ENCODE peak calls at places on chromosomes 3 and 15, in four cellular contexts. P is caudate nucleus; V is CD4-positive, alpha-beta memory T cell; W is psoas muscle. X is an unnamed sample.

GRCh38 chr3:12935023-12935860 is 93.9 kb upstream of the RPL32 start:
- DNase-seq in W (no peak), V (no peak), P (no peak), X (no peak)

GRCh38 chr3:87006844-87007439 is 16.0 kb upstream of the VGLL3 start:
- DNase-seq in W (no peak), V (no peak), P (no peak), X (no peak)

GRCh38 chr3:62888180-62888579 is 13.0 kb upstream of the CADPS start:
- DNase-seq in W (no peak), P (no peak), V (no peak), X (no peak)

GRCh38 chr15:69338535-69339213 is 40.0 kb downstream of the PAQR5 start:
- DNase-seq in P (no peak), V (no peak), W (no peak), X (no peak)

GRCh38 chr15:29864501-29864900 is 42.2 kb upstream of the TJP1 start:
- DNase-seq in V (no peak), W (no peak), P (no peak), X (no peak)

GRCh38 chr3:185420762-185421161 is 57.8 kb downstream of the MAP3K13 start:
- DNase-seq in P (no peak), W (no peak), V (no peak), X (no peak)

GRCh38 chr3:111902534-111902933 is 43.5 kb downstream of the PHLDB2 start:
- DNase-seq in P (no peak), V (no peak), W (no peak), X (no peak)

GRCh38 chr3:128554465-128555097 is 61.6 kb upstream of the GATA2 start:
- DNase-seq in P (no peak), W (no peak), V (no peak), X (no peak)

GRCh38 chr15:33581032-33581431 is 270.3 kb downstream of the RYR3 start:
- DNase-seq in W (no peak), V (no peak), P (no peak), X (no peak)

GRCh38 chr3:174202146-174202545 is 657.0 kb upstream of the NAALADL2 start:
- DNase-seq in W (no peak), V (no peak), P (no peak), X (no peak)

GRCh38 chr3:124878561-124879394 is 8.4 kb downstream of the ITGB5 start:
- DNase-seq in P (no peak), W (no peak), V (no peak), X (peak)

GRCh38 chr15:70280781-70281180 is 183.1 kb upstream of the TLE3 start:
- DNase-seq in W (no peak), P (no peak), V (no peak), X (no peak)

GRCh38 chr15:95086543-95087252 is 855.3 kb downstream of the MCTP2 start:
- DNase-seq in V (no peak), W (no peak), P (no peak), X (no peak)

GRCh38 chr3:64316971-64317370 is 91.7 kb upstream of the PRICKLE2 start:
- DNase-seq in W (no peak), V (no peak), P (no peak), X (no peak)

GRCh38 chr3:10185804-10186762 is 21.4 kb downstream of the IRAK2 start:
- DNase-seq in V (peak), P (no peak), W (no peak), X (no peak)

GRCh38 chr3:53350652-53351051 is 3.3 kb upstream of the DCP1A start:
- DNase-seq in P (no peak), W (no peak), V (no peak), X (no peak)

GRCh38 chr3:150286390-150287147 is 121.5 kb upstream of the TSC22D2 start:
- DNase-seq in P (no peak), V (peak), W (no peak), X (no peak)

GRCh38 chr15:45710657-45711056 is 75.8 kb downstream of the SQOR start:
- DNase-seq in P (no peak), W (no peak), V (no peak), X (no peak)

GRCh38 chr15:63440265-63440648 is 58.6 kb upstream of the CA12 start:
- DNase-seq in P (no peak), W (no peak), V (no peak), X (no peak)

GRCh38 chr15:93200448-93201226 is 111.6 kb upstream of the RGMA start:
- DNase-seq in W (peak), V (no peak), P (no peak), X (no peak)

GRCh38 chr3:60579734-60580133 is 671.5 kb downstream of the FHIT start:
- DNase-seq in V (no peak), W (no peak), P (no peak), X (no peak)

GRCh38 chr3:128354788-128355548 is 111.7 kb downstream of the DNAJB8 start:
- DNase-seq in W (peak), V (no peak), P (no peak), X (no peak)

GRCh38 chr3:106206165-106206564 is 337.4 kb upstream of the CBLB start:
- DNase-seq in W (no peak), P (no peak), V (peak), X (no peak)

GRCh38 chr3:13648060-13648743 is 99.3 kb downstream of the FBLN2 start:
- DNase-seq in V (peak), P (peak), W (peak), X (peak)

GRCh38 chr3:20811006-20811405 is 625.0 kb upstream of the SGO1 start:
- DNase-seq in W (no peak), P (no peak), V (no peak), X (no peak)

GRCh38 chr15:75904241-75904631 is 558 bp downstream of the FBXO22 start:
- DNase-seq in V (no peak), W (no peak), P (peak), X (peak)

GRCh38 chr3:52798978-52799476 is 4.4 kb downstream of the ITIH3 start:
- DNase-seq in P (no peak), W (no peak), V (no peak), X (no peak)

GRCh38 chr15:88382482-88382983 is 84.7 kb downstream of the MRPL46 start:
- DNase-seq in V (no peak), W (no peak), P (no peak), X (no peak)

GRCh38 chr15:101795455-101795854 is 7.9 kb upstream of the OR4F6 start:
- DNase-seq in W (no peak), V (no peak), P (no peak), X (no peak)

GRCh38 chr3:154552338-154552737 is 122.3 kb upstream of the GPR149 start:
- DNase-seq in P (no peak), W (no peak), V (no peak), X (no peak)

GRCh38 chr15:88878720-88879184 is 16.6 kb downstream of the HAPLN3 start:
- DNase-seq in P (no peak), W (peak), V (peak), X (no peak)

GRCh38 chr3:170644711-170645110 is 58.8 kb upstream of the SLC7A14 start:
- DNase-seq in V (no peak), P (no peak), W (no peak), X (no peak)

GRCh38 chr3:85316252-85316651 is 357.5 kb downstream of the CADM2 start:
- DNase-seq in V (no peak), P (no peak), W (no peak), X (no peak)
- H3K27ac ChIP-seq in V (no peak), P (no peak), W (no peak), X (no peak)

GRCh38 chr3:188194327-188194726 is 40.4 kb downstream of the LPP start:
- DNase-seq in V (no peak), P (no peak), W (no peak), X (no peak)
- H3K27ac ChIP-seq in V (no peak), P (no peak), W (no peak), X (no peak)

GRCh38 chr3:23115171-23115877 is 87.8 kb upstream of the UBE2E2 start:
- DNase-seq in W (no peak), V (no peak), P (no peak), X (no peak)

GRCh38 chr3:23114479-23114878 is 88.6 kb upstream of the UBE2E2 start:
- DNase-seq in P (no peak), W (no peak), V (no peak), X (no peak)

GRCh38 chr3:23117856-23118255 is 85.3 kb upstream of the UBE2E2 start:
- DNase-seq in V (no peak), W (no peak), P (no peak), X (no peak)

GRCh38 chr3:23113455-23114171 is 89.5 kb upstream of the UBE2E2 start:
- DNase-seq in V (no peak), P (no peak), W (no peak), X (no peak)

DNA sequence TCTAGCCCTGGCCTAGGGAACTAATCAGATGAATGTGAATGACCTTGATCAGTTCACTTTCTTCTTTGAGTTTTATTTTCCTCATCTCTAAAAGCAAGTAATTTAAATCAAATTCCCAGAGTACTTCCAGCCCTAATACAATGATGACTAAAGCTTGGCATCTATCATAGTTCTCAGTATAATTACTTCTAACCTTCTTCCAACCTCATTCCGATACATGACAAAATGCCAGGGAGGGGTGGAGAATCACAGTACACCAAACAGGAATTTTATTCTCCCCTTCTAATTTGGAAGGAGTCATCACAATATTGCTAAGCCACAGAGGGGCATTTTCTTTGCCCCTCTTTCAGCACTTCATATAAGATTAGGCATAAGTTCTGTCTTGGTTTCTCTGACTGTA is 87.1 kb upstream of the UBE2E2 start:
- DNase-seq in P (no peak), V (no peak), W (no peak), X (no peak)
- H3K27ac ChIP-seq in P (no peak), V (no peak), W (no peak), X (no peak)

GRCh38 chr15:82127581-82127980 is 81.8 kb upstream of the MEX3B start:
- DNase-seq in W (no peak), P (no peak), V (no peak), X (no peak)
- H3K27ac ChIP-seq in W (no peak), P (no peak), V (no peak), X (no peak)

DNA sequence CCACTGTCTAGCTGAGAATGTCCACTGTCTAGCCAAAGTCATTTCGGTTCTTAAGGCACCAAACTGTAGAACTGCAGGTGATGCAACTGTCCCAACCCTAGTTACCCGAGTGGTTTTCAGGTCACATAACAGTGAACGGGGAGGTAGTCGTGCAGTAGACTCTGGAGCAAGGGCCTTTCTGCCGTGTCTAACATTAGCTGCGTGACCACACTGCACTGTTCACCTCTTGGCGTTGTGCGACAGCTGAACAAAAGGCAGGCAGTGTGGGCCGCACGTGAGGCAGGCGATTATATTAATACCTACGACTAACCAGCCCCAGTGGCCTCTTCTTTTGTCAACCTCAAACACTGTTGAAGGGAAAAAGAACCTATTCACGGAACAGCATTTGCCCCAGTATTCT is 2.8 kb downstream of the LRRN1 start:
- DNase-seq in P (no peak), W (peak), V (no peak), X (no peak)
- H3K27ac ChIP-seq in P (no peak), W (peak), V (no peak), X (no peak)

GRCh38 chr15:66369773-66370651 is 13.5 kb upstream of the TIPIN start:
- DNase-seq in P (no peak), V (no peak), W (no peak), X (no peak)
- H3K27ac ChIP-seq in P (no peak), V (peak), W (peak), X (no peak)

GRCh38 chr3:15386352-15386751 is 41.0 kb downstream of the METTL6 start:
- DNase-seq in W (no peak), P (no peak), V (no peak), X (no peak)

GRCh38 chr3:15377961-15378791 is 45.8 kb upstream of the SH3BP5 start:
- DNase-seq in V (peak), P (peak), W (peak), X (peak)

GRCh38 chr3:15384510-15385237 is 42.7 kb downstream of the METTL6 start:
- DNase-seq in V (no peak), W (no peak), P (no peak), X (no peak)

GRCh38 chr3:15382405-15382923 is 44.9 kb downstream of the METTL6 start:
- DNase-seq in W (no peak), P (no peak), V (no peak), X (no peak)

DNA sequence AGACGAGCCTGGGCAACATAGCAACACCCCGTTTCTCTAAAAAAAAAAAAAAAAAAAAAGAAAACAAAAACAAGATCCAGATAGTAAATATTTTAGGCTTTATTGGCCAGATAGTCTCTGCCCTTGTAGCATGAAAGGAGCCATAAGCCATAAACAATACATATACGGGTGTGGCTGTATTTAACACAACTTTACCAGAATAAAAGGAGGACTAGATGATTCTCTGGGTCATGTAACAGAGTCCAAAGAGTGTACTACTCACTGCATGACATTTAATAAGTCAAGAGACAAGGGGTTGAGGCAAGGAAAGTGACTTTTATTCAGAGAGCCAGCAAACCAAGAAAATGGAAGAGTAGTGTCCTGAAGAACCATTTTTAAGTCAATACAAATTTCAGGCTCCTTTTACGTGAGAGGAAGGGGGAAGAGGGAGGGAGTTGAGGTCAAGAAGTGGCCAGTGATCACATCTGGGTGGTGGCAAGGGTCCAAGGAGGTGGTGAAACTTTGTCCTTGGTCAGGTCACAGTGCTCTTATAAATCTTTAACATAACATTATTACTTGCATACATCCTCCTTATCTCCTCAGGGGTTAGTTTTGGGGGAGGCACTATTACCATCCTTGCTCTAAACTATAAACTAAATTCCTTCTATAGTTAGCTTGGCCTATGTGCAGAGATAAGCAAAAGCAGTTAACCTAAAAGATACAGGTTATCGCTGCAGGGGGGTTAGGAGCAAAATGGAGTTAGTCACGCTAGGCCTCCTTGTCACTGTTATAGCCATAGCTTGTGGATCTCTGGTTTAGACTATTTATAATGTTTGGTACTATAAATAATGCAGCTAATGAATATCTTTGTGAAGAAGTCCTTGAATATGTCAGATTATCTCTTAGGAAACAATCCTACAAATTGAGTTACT is 46.1 kb downstream of the METTL6 start:
- DNase-seq in V (no peak), P (no peak), W (no peak), X (no peak)
- H3K27ac ChIP-seq in V (no peak), P (no peak), W (no peak), X (no peak)

GRCh38 chr15:90839187-90840071 is 29.0 kb upstream of the FURIN start:
- DNase-seq in W (no peak), P (no peak), V (no peak), X (peak)
- H3K27ac ChIP-seq in W (no peak), P (no peak), V (peak), X (no peak)